ENCODE peak calls at places on chromosome 2, in seven cellular contexts. Q is HepG2, J is Panc1, C is SK-N-SH, E is HCT116, M is GM23338, F is endothelial cell of umbilical vein. Y is an unnamed sample.

GRCh38 chr2:46252891-46253659 is 44.1 kb upstream of the EPAS1 start:
- DNase-seq in J (no peak), E (peak; percentile 12), F (peak; percentile 74), M (no peak), C (peak; percentile 75), Q (no peak), Y (no peak)

GRCh38 chr2:62501794-62502500 is 4.0 kb downstream of the TMEM17 start:
- DNase-seq in F (no peak), E (no peak), C (peak; percentile 24), J (no peak), M (no peak), Q (no peak), Y (peak; percentile 84)

GRCh38 chr2:184611221-184612085 is 13.1 kb downstream of the ZNF804A start:
- DNase-seq in C (peak; percentile 22), E (peak; percentile 19), J (no peak), M (peak; percentile 49), F (peak; percentile 41), Q (no peak), Y (peak; percentile 45)

GRCh38 chr2:11633923-11634478 is 36.0 kb downstream of the NTSR2 start:
- DNase-seq in E (no peak), J (no peak), F (no peak), C (no peak), M (no peak), Q (no peak), Y (no peak)

GRCh38 chr2:159773876-159774275 is 24.1 kb downstream of the CD302 start:
- DNase-seq in M (no peak), J (no peak), E (no peak), F (no peak), C (no peak), Q (no peak), Y (no peak)

GRCh38 chr2:8086796-8087479 is 594.9 kb upstream of the ID2 start:
- DNase-seq in M (no peak), F (no peak), E (no peak), J (no peak), C (no peak), Q (no peak), Y (no peak)

GRCh38 chr2:38722271-38723115 is 28.7 kb downstream of the SRSF7 start:
- DNase-seq in F (no peak), C (no peak), E (no peak), Q (no peak), J (no peak), M (no peak), Y (no peak)

GRCh38 chr2:47043142-47043890 is 111.8 kb downstream of the STPG4 start:
- DNase-seq in M (peak; percentile 27), Q (peak; percentile 79), F (peak; percentile 82), E (peak; percentile 83), J (peak; percentile 92), C (peak; percentile 82), Y (no peak)

GRCh38 chr2:71458413-71459083 is 5.2 kb downstream of the DYSF start:
- DNase-seq in C (no peak), J (no peak), F (peak; percentile 36), Q (no peak), M (no peak), E (no peak), Y (no peak)

GRCh38 chr2:173092844-173093402 is 17.3 kb downstream of the MAP3K20 start:
- DNase-seq in F (no peak), M (no peak), J (no peak), C (no peak), Q (no peak), E (no peak), Y (no peak)

GRCh38 chr2:173090291-173090877 is 14.7 kb downstream of the MAP3K20 start:
- DNase-seq in F (no peak), C (no peak), M (peak; percentile 37), J (no peak), Q (no peak), E (no peak), Y (no peak)

GRCh38 chr2:173087793-173088493 is 12.3 kb downstream of the MAP3K20 start:
- DNase-seq in E (no peak), C (no peak), F (no peak), J (no peak), Q (peak; percentile 60), M (no peak), Y (no peak)

GRCh38 chr2:173094731-173095130 is 19.1 kb downstream of the MAP3K20 start:
- DNase-seq in F (no peak), Q (no peak), M (no peak), J (no peak), C (no peak), E (no peak), Y (no peak)

GRCh38 chr2:173090973-173091660 is 15.5 kb downstream of the MAP3K20 start:
- DNase-seq in Q (no peak), J (no peak), C (no peak), F (no peak), E (no peak), M (peak; percentile 50), Y (no peak)
- TF ChIP-seq POLR2AphosphoS5 in Q (no peak), J (no peak), C (no peak), F (no peak), E (no peak), M (no peak), Y (no peak)

GRCh38 chr2:33145459-33145858 is 198.7 kb downstream of the LTBP1 start:
- DNase-seq in M (no peak), C (no peak), Q (no peak), E (no peak), J (no peak), F (no peak), Y (peak; percentile 20)
- TF ChIP-seq POLR2AphosphoS5 in M (no peak), C (peak; percentile 32), Q (no peak), E (no peak), J (no peak), F (no peak), Y (no peak)

GRCh38 chr2:153477641-153478288 is 797 bp downstream of the RPRM start:
- DNase-seq in M (peak; percentile 62), Q (no peak), F (no peak), J (no peak), C (peak; percentile 25), E (no peak), Y (no peak)
- TF ChIP-seq POLR2AphosphoS5 in M (no peak), Q (no peak), F (no peak), J (no peak), C (no peak), E (no peak), Y (no peak)

GRCh38 chr2:109246616-109247015 is 117.6 kb downstream of the SH3RF3 start:
- DNase-seq in Q (no peak), C (no peak), E (no peak), J (no peak), F (no peak), M (no peak), Y (no peak)

GRCh38 chr2:109246176-109246575 is 117.2 kb downstream of the SH3RF3 start:
- DNase-seq in Q (no peak), M (no peak), C (no peak), F (no peak), E (no peak), J (no peak), Y (no peak)

GRCh38 chr2:109247340-109247739 is 118.3 kb downstream of the SH3RF3 start:
- DNase-seq in F (no peak), E (no peak), C (no peak), Q (no peak), J (no peak), M (no peak), Y (no peak)

GRCh38 chr2:109248590-109248989 is 119.6 kb downstream of the SH3RF3 start:
- DNase-seq in Q (no peak), F (no peak), E (no peak), J (no peak), M (no peak), C (no peak), Y (no peak)

GRCh38 chr2:109247812-109248211 is 118.8 kb downstream of the SH3RF3 start:
- DNase-seq in M (no peak), J (no peak), E (no peak), C (no peak), Q (no peak), F (peak; percentile 67), Y (no peak)
- TF ChIP-seq POLR2AphosphoS5 in M (no peak), J (no peak), E (no peak), C (no peak), Q (no peak), F (no peak), Y (no peak)

DNA sequence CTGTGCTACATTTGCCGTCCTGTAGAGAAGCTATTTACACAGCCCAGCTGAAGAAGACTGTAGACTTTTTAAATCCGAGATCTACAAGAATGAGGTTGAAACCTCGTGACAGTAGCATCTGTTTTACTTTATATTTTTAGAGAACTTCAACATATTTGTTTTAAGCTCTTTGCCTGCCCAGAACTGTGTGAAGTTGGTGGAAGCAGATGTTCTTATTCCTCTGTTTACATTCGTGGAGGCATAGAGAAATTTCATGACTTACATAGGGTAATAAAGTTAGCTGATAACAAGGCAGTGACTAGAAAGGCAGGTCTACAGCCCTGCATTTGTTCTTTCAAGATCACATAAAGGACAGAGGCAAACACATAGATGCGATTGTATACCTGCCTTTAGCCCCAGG is 47.0 kb upstream of the MAP3K20 start:
- DNase-seq in J (no peak), C (no peak), M (no peak), E (no peak), Q (no peak), F (no peak), Y (no peak)
- TF ChIP-seq POLR2AphosphoS5 in J (no peak), C (no peak), M (no peak), E (no peak), Q (no peak), F (no peak), Y (no peak)

DNA sequence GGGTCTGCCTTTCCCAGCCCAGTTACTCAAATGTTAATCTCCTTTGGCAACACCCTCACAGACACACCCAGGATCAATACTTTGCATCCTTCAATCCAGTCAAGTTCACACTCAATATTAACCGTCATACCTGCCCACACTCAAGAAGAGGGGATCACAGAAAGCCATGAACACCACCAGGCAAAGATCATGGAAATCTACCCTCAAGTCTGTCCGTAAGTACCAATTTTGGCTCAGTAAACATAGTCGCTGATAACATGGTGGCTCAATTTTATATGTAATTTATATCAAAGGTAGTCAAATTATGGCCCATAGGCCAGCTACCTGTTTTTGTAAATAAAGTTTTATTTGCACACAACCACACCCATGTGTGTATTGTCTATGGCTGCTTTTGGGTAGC is 102.3 kb upstream of the MAP2 start:
- DNase-seq in Q (no peak), C (no peak), M (no peak), F (no peak), E (no peak), J (no peak), Y (no peak)
- TF ChIP-seq POLR2AphosphoS5 in Q (no peak), C (no peak), M (no peak), F (no peak), E (no peak), J (no peak), Y (no peak)

GRCh38 chr2:152650768-152651371 is 66.4 kb downstream of the PRPF40A start:
- DNase-seq in F (no peak), J (no peak), Q (no peak), E (no peak), C (no peak), M (no peak), Y (no peak)
- TF ChIP-seq POLR2AphosphoS5 in F (no peak), J (no peak), Q (no peak), E (no peak), C (no peak), M (no peak), Y (no peak)

GRCh38 chr2:213722564-213722963 is 438.3 kb downstream of the SPAG16 start:
- DNase-seq in E (no peak), F (no peak), C (no peak), J (no peak), Q (no peak), M (no peak), Y (no peak)
- TF ChIP-seq POLR2AphosphoS5 in E (no peak), F (no peak), C (no peak), J (no peak), Q (no peak), M (no peak), Y (no peak)